ENCODE peak calls at places on chromosome 5, in four cellular contexts. I, C, D and T are unnamed samples.

GRCh38 chr5:119435436-119436132 is 16.7 kb upstream of the HSD17B4 start:
- DNase-seq in I (no peak), C (peak; percentile 69), D (peak; percentile 47), T (peak; percentile 61)

GRCh38 chr5:77277764-77278163 is 67.3 kb downstream of the PDE8B start:
- DNase-seq in D (no peak), I (no peak), C (no peak), T (no peak)

GRCh38 chr5:136052692-136053335 is 24.0 kb downstream of the TGFBI start:
- DNase-seq in I (no peak), C (no peak), D (no peak), T (no peak)

GRCh38 chr5:54753034-54753433 is 232.4 kb downstream of the ESM1 start:
- DNase-seq in C (peak; percentile 45), I (no peak), D (peak; percentile 45), T (no peak)

GRCh38 chr5:128241071-128241695 is 157.6 kb downstream of the SLC12A2 start:
- DNase-seq in C (no peak), I (no peak), D (no peak), T (no peak)

GRCh38 chr5:59253625-59254024 is 639.9 kb downstream of the PDE4D start:
- DNase-seq in I (no peak), D (no peak), C (no peak), T (no peak)

GRCh38 chr5:61162832-61163567 is 732 bp upstream of the SMIM15 start:
- DNase-seq in C (peak; percentile 81), D (no peak), I (no peak), T (no peak)

GRCh38 chr5:174418809-174419522 is 305.4 kb upstream of the MSX2 start:
- DNase-seq in D (peak; percentile 21), C (no peak), I (peak; percentile 15), T (no peak)

GRCh38 chr5:142014911-142015584 is 2.2 kb upstream of the GNPDA1 start:
- DNase-seq in C (peak; percentile 90), I (peak; percentile 69), D (peak; percentile 89), T (no peak)

GRCh38 chr5:168292783-168293696 is 1.6 kb downstream of the WWC1 start:
- DNase-seq in D (no peak), C (no peak), I (no peak), T (no peak)

GRCh38 chr5:55356896-55357295 is 49.1 kb downstream of the MTREX start:
- DNase-seq in D (no peak), C (no peak), I (no peak), T (no peak)

GRCh38 chr5:83516962-83517750 is 45.6 kb downstream of the VCAN start:
- DNase-seq in I (no peak), D (no peak), C (no peak), T (no peak)

GRCh38 chr5:172729588-172729987 is 41.4 kb downstream of the DUSP1 start:
- DNase-seq in I (no peak), D (no peak), C (no peak), T (no peak)

GRCh38 chr5:179284751-179285191 is 60.5 kb downstream of the ADAMTS2 start:
- DNase-seq in I (no peak), C (no peak), D (no peak), T (no peak)

GRCh38 chr5:11027660-11028059 is 266.6 kb upstream of the DAP start:
- DNase-seq in C (no peak), D (peak; percentile 53), I (no peak), T (no peak)

GRCh38 chr5:36305571-36306326 is 4.0 kb upstream of the RANBP3L start:
- DNase-seq in D (peak; percentile 57), I (peak; percentile 21), C (peak; percentile 61), T (peak; percentile 21)

GRCh38 chr5:124631874-124632550 is 114.4 kb downstream of the ZNF608 start:
- DNase-seq in I (no peak), C (no peak), D (no peak), T (no peak)

GRCh38 chr5:155193018-155193417 is 179.5 kb downstream of the KIF4B start:
- DNase-seq in I (no peak), D (no peak), C (peak; percentile 75), T (no peak)

GRCh38 chr5:96481396-96481795 is 48.3 kb upstream of the PCSK1 start:
- DNase-seq in D (no peak), C (no peak), I (no peak), T (no peak)

GRCh38 chr5:142871056-142871879 is 101.1 kb downstream of the ARHGAP26 start:
- DNase-seq in I (peak; percentile 53), C (peak; percentile 38), D (no peak), T (no peak)

GRCh38 chr5:134370306-134370870 is 981 bp upstream of the UBE2B start:
- DNase-seq in D (no peak), C (no peak), I (no peak), T (no peak)

GRCh38 chr5:77882670-77883257 is 106.6 kb upstream of the TBCA start:
- DNase-seq in C (peak; percentile 92), D (no peak), I (no peak), T (no peak)

GRCh38 chr5:141514330-141515111 is 25.6 kb downstream of the PCDHGC5 start:
- DNase-seq in C (peak; percentile 96), D (no peak), I (no peak), T (no peak)

GRCh38 chr5:132854301-132854700 is 12.0 kb downstream of the GDF9 start:
- DNase-seq in C (no peak), D (no peak), I (no peak), T (no peak)

GRCh38 chr5:119745976-119746375 is 116.6 kb downstream of the FAM170A start:
- DNase-seq in I (no peak), D (no peak), C (peak; percentile 91), T (no peak)

GRCh38 chr5:54691644-54692043 is 174.1 kb downstream of the SNX18 start:
- DNase-seq in C (no peak), I (no peak), D (no peak), T (no peak)

GRCh38 chr5:142435410-142436115 is 110.7 kb upstream of the SPRY4 start:
- DNase-seq in D (no peak), I (no peak), C (no peak), T (no peak)

GRCh38 chr5:56760723-56761122 is 54.6 kb upstream of the MAP3K1 start:
- DNase-seq in C (no peak), D (no peak), I (no peak), T (no peak)

DNA sequence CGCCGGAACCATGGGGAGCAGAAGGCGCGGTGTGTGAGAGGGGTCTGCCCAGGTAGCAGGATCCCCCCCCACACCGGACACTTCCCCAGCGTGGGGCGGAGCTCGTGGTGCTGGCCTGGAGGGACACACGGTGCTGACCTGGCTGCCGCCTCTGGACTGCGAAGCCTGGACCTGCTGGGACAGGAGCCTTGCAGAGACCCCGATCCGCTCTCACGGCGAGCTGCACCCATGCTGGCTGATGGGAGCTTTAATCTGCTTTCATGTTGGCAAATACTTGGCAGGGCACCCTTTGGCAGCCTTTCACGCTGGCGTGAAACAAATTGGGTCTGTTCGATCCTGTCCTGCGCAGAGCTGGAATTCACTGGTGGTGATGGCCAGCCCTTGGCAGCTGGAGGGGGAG is 7.4 kb downstream of the NKD2 start:
- DNase-seq in I (no peak), C (no peak), D (no peak), T (no peak)
- TF ChIP-seq CTCF in I (no peak), C (no peak), D (no peak), T (no peak)

DNA sequence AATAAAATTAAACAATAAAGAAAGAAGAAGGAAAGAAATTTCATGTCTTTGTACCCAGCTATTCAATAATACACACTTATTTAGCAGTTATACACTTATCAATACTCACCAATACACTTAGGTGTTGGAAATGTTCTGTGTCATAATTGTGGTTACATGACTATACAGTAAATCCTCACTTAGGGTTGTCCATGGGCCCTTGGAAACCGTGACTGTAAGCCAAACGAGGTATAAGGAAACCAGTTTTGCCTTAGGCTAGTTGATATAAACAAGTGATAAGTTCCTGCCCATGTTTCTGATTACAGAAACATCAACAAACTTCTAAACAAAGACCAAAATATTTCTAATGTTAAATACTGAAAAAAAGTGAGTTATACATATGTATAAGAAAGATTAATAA is 10.0 kb upstream of the SLCO4C1 start:
- DNase-seq in I (no peak), D (no peak), C (peak; percentile 12), T (no peak)
- TF ChIP-seq CTCF in I (no peak), D (no peak), C (no peak), T (no peak)

DNA sequence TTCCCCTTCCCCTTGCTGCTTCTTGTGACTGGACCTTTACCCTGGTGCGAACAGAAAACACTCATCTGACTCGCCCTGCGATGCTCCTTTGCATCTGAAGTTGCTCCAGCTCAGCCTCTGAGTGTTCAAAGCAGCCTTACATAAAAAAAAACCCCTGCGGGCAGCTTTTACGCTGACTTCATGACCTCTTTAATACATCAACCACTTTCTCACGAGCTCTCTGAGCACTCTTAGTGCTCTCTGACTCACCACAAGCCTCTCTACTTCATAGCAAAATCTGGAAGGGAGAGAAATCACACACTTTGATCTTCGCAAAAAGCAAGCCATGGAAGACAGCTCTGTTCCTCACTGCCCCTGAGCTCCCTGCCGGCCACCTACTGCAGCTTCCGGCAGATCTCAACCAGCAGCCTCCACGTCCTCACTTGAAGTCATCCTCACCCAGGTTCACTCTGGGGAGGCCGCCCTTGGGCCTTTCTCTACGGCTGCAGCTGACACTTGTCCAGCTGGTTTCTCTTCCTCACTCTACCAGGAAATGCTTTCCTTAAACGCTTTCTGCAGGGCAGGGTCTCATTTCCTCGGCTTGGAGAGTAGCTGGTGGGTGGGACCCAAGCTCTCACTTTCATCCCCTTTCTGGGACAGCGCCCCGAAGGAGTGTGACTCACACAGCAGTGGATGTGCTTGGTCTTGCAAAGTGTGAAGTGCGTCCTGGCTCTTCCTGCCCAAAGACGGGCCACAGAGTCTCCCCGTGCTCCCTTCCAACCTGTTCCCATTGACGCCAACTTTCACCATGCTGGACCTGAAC is 5.3 kb downstream of the SLC34A1 start:
- DNase-seq in I (peak; percentile 70), C (peak; percentile 96), D (no peak), T (no peak)
- TF ChIP-seq CTCF in I (no peak), C (no peak), D (no peak), T (no peak)

GRCh38 chr5:80483636-80484232 is 4.2 kb upstream of the FAM151B start:
- DNase-seq in D (no peak), I (no peak), C (no peak), T (no peak)

GRCh38 chr5:80491296-80491695 is 3.4 kb downstream of the FAM151B start:
- DNase-seq in C (no peak), D (no peak), I (no peak), T (no peak)

GRCh38 chr5:80487444-80487828 is 464 bp upstream of the FAM151B start:
- DNase-seq in I (no peak), C (no peak), D (no peak), T (peak; percentile 3)

GRCh38 chr5:80492741-80493140 is 4.8 kb downstream of the FAM151B start:
- DNase-seq in D (no peak), I (no peak), C (peak; percentile 54), T (no peak)

DNA sequence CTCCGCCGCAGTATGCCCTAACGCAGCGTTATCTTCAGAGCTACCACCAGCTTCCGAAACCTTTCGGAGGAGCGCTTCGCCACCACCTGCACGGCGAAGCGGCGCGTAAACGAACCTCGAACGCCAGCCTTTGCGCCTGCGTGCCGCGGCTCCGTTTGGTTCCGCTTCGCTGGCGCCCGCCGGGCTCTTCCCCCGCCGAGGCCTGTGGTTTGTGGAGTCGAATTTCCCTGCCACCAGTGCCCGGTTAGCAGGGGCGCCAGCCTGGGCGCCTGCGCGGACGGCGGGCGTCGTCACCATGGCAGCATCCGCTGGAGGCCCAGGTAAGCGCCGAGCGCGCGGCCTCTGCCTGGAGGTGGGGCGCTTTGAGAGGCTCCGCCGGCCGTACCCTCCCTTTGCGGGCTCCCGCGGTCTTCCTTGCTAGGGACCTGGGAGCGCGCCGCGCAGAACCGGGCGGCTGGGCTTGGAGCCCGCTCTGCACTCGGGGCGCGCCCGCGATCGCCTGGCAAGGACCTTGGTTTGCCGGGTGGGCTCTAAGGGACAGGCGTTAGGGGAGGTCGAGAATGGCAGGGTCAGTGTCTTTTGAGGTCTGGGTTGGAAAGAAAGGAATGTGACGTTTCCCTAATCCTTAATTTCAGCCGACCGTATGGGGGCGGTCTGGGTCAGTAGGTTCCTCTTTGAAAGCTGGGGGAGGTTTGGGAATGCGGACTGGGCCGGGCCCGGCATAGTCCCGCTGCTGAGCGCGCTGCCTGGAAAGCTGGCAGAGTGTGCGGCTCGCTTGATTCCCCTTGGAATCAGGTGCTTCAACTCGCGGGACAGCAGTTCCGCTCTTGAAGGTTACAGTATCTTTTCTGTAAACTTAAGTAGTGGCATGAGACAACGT is at the start of gene FAM151B:
- DNase-seq in C (peak; percentile 99), D (peak; percentile 97), I (peak; percentile 93), T (peak; percentile 86)
- TF ChIP-seq CTCF in C (no peak), D (peak; percentile 19), I (no peak), T (no peak)